ENCODE peak calls at places on chromosomes 12 and 14, in ten cellular contexts. One of them, this sample, is unnamed.

GRCh38 chr12:124518051-124518932 is 49.1 kb downstream of the NCOR2 start:
- DNase-seq in activated T-cell treated with anti-CD3 and anti-CD28 coated beads, Interleukin-2, amount 50 U/mL, for 72 hours: no peak
- DNase-seq in midbrain: peak; percentile 99
- DNase-seq in stomach: peak; percentile 99
- DNase-seq in lower lobe of right lung: peak; percentile 96
- DNase-seq in spleen: no peak
- DNase-seq in H4: peak; percentile 97
- DNase-seq in effector memory CD4-positive, alpha-beta T cell: no peak
- DNase-seq in SW480: peak; percentile 84
- DNase-seq in nucleus accumbens: peak; percentile 94
- DNase-seq in this sample: peak; percentile 100

GRCh38 chr12:15837141-15837781 is 44.9 kb upstream of the STRAP start:
- DNase-seq in activated T-cell treated with anti-CD3 and anti-CD28 coated beads, Interleukin-2, amount 50 U/mL, for 72 hours: no peak
- DNase-seq in midbrain: no peak
- DNase-seq in stomach: no peak
- DNase-seq in lower lobe of right lung: no peak
- DNase-seq in spleen: no peak
- DNase-seq in H4: peak; percentile 40
- DNase-seq in effector memory CD4-positive, alpha-beta T cell: no peak
- DNase-seq in SW480: no peak
- DNase-seq in nucleus accumbens: no peak
- DNase-seq in this sample: no peak

GRCh38 chr14:36069535-36069900 is 107.0 kb downstream of the PTCSC3 start:
- DNase-seq in activated T-cell treated with anti-CD3 and anti-CD28 coated beads, Interleukin-2, amount 50 U/mL, for 72 hours: peak; percentile 25
- DNase-seq in midbrain: peak; percentile 59
- DNase-seq in stomach: peak; percentile 32
- DNase-seq in lower lobe of right lung: peak; percentile 47
- DNase-seq in spleen: no peak
- DNase-seq in H4: peak; percentile 61
- DNase-seq in effector memory CD4-positive, alpha-beta T cell: no peak
- DNase-seq in SW480: peak; percentile 56
- DNase-seq in nucleus accumbens: peak; percentile 3
- DNase-seq in this sample: peak; percentile 66

GRCh38 chr14:71541973-71542730 is 390.1 kb upstream of the RGS6 start:
- DNase-seq in activated T-cell treated with anti-CD3 and anti-CD28 coated beads, Interleukin-2, amount 50 U/mL, for 72 hours: no peak
- DNase-seq in midbrain: no peak
- DNase-seq in stomach: no peak
- DNase-seq in lower lobe of right lung: no peak
- DNase-seq in spleen: no peak
- DNase-seq in H4: no peak
- DNase-seq in effector memory CD4-positive, alpha-beta T cell: no peak
- DNase-seq in SW480: no peak
- DNase-seq in nucleus accumbens: no peak
- DNase-seq in this sample: no peak

GRCh38 chr12:132275110-132275531 is 54.3 kb downstream of the GALNT9 start:
- DNase-seq in activated T-cell treated with anti-CD3 and anti-CD28 coated beads, Interleukin-2, amount 50 U/mL, for 72 hours: no peak
- DNase-seq in midbrain: no peak
- DNase-seq in stomach: peak; percentile 28
- DNase-seq in lower lobe of right lung: peak; percentile 30
- DNase-seq in spleen: no peak
- DNase-seq in H4: peak; percentile 89
- DNase-seq in effector memory CD4-positive, alpha-beta T cell: no peak
- DNase-seq in SW480: peak; percentile 87
- DNase-seq in nucleus accumbens: no peak
- DNase-seq in this sample: peak; percentile 59

GRCh38 chr12:62712561-62712960 is 222.4 kb downstream of the PPM1H start:
- DNase-seq in activated T-cell treated with anti-CD3 and anti-CD28 coated beads, Interleukin-2, amount 50 U/mL, for 72 hours: no peak
- DNase-seq in midbrain: no peak
- DNase-seq in stomach: no peak
- DNase-seq in lower lobe of right lung: no peak
- DNase-seq in spleen: no peak
- DNase-seq in H4: no peak
- DNase-seq in effector memory CD4-positive, alpha-beta T cell: no peak
- DNase-seq in SW480: no peak
- DNase-seq in nucleus accumbens: no peak
- DNase-seq in this sample: no peak

GRCh38 chr12:53591301-53592206 is 34.6 kb downstream of the ATF7 start:
- DNase-seq in activated T-cell treated with anti-CD3 and anti-CD28 coated beads, Interleukin-2, amount 50 U/mL, for 72 hours: no peak
- DNase-seq in midbrain: peak; percentile 81
- DNase-seq in stomach: no peak
- DNase-seq in lower lobe of right lung: no peak
- DNase-seq in spleen: no peak
- DNase-seq in H4: no peak
- DNase-seq in effector memory CD4-positive, alpha-beta T cell: no peak
- DNase-seq in SW480: no peak
- DNase-seq in nucleus accumbens: peak; percentile 14
- DNase-seq in this sample: peak; percentile 17

GRCh38 chr14:88551094-88551870 is 3.5 kb downstream of the PTPN21 start:
- DNase-seq in activated T-cell treated with anti-CD3 and anti-CD28 coated beads, Interleukin-2, amount 50 U/mL, for 72 hours: peak; percentile 64
- DNase-seq in midbrain: peak; percentile 92
- DNase-seq in stomach: peak; percentile 85
- DNase-seq in lower lobe of right lung: peak; percentile 81
- DNase-seq in spleen: peak; percentile 86
- DNase-seq in H4: peak; percentile 71
- DNase-seq in effector memory CD4-positive, alpha-beta T cell: no peak
- DNase-seq in SW480: peak; percentile 87
- DNase-seq in nucleus accumbens: peak; percentile 87
- DNase-seq in this sample: peak; percentile 80

GRCh38 chr12:6996040-6996441 is 22.2 kb downstream of the LPCAT3 start:
- DNase-seq in activated T-cell treated with anti-CD3 and anti-CD28 coated beads, Interleukin-2, amount 50 U/mL, for 72 hours: no peak
- DNase-seq in midbrain: no peak
- DNase-seq in stomach: no peak
- DNase-seq in lower lobe of right lung: no peak
- DNase-seq in spleen: no peak
- DNase-seq in H4: no peak
- DNase-seq in effector memory CD4-positive, alpha-beta T cell: no peak
- DNase-seq in SW480: peak; percentile 65
- DNase-seq in nucleus accumbens: no peak
- DNase-seq in this sample: no peak

GRCh38 chr14:62213516-62213915 is 451.3 kb downstream of the SNAPC1 start:
- DNase-seq in activated T-cell treated with anti-CD3 and anti-CD28 coated beads, Interleukin-2, amount 50 U/mL, for 72 hours: no peak
- DNase-seq in midbrain: no peak
- DNase-seq in stomach: no peak
- DNase-seq in lower lobe of right lung: no peak
- DNase-seq in spleen: no peak
- DNase-seq in H4: peak; percentile 46
- DNase-seq in effector memory CD4-positive, alpha-beta T cell: no peak
- DNase-seq in SW480: no peak
- DNase-seq in nucleus accumbens: no peak
- DNase-seq in this sample: no peak

GRCh38 chr12:122090759-122091535 is 12.4 kb downstream of the MLXIP start:
- DNase-seq in activated T-cell treated with anti-CD3 and anti-CD28 coated beads, Interleukin-2, amount 50 U/mL, for 72 hours: no peak
- DNase-seq in midbrain: no peak
- DNase-seq in stomach: no peak
- DNase-seq in lower lobe of right lung: no peak
- DNase-seq in spleen: no peak
- DNase-seq in H4: peak; percentile 51
- DNase-seq in effector memory CD4-positive, alpha-beta T cell: no peak
- DNase-seq in SW480: no peak
- DNase-seq in nucleus accumbens: no peak
- DNase-seq in this sample: peak; percentile 65

This sample was measured in thyroid gland.